ENCODE peak calls at places on chromosome 9, in seven cellular contexts. P is HTR-8/SVneo; Y is NCI-H345; L is T-helper 2 cell; A is anterior cingulate cortex; V is activated CD4-positive, CD25-positive, alpha-beta regulatory T cell treated with anti-CD3 and anti-CD28 coated beads, Interleukin-2, amount 50 U/mL, for 16 hours; J is activated naive CD8-positive, alpha-beta T cell treated with anti-CD3 and anti-CD28 coated beads, Interleukin-2, amount 50 U/mL, for 24 hours. E is an unnamed sample.

GRCh38 chr9:112489876-112490661 is 3.4 kb downstream of the KIAA1958 start:
- DNase-seq in P (no peak), Y (no peak), L (no peak), A (no peak), V (no peak), J (no peak), E (no peak)

GRCh38 chr9:35258665-35259474 is 97.1 kb downstream of the UNC13B start:
- DNase-seq in P (peak; percentile 8), Y (peak; percentile 58), L (no peak), A (peak; percentile 9), V (peak; percentile 3), J (peak; percentile 34), E (peak; percentile 81)

GRCh38 chr9:121566401-121567141 is 66.9 kb upstream of the GGTA1 start:
- DNase-seq in P (no peak), Y (no peak), L (no peak), A (peak; percentile 50), V (no peak), J (no peak), E (peak; percentile 22)

GRCh38 chr9:107504585-107505455 is 15.3 kb upstream of the KLF4 start:
- DNase-seq in P (peak; percentile 61), Y (peak; percentile 37), L (no peak), A (no peak), V (no peak), J (no peak), E (peak; percentile 73)

GRCh38 chr9:126953089-126953809 is 38.7 kb downstream of the RALGPS1 start:
- DNase-seq in P (no peak), Y (no peak), L (no peak), A (no peak), V (no peak), J (no peak), E (peak; percentile 35)

GRCh38 chr9:37929441-37929895 is 25.5 kb upstream of the SLC25A51 start:
- DNase-seq in P (no peak), Y (no peak), L (no peak), A (no peak), V (no peak), J (no peak), E (peak; percentile 52)

GRCh38 chr9:18710089-18710488 is 236.1 kb downstream of the ADAMTSL1 start:
- DNase-seq in P (no peak), Y (no peak), L (no peak), A (no peak), V (no peak), J (no peak), E (no peak)

GRCh38 chr9:91255327-91255726 is 106.4 kb downstream of the AUH start:
- DNase-seq in P (no peak), Y (no peak), L (no peak), A (no peak), V (no peak), J (no peak), E (peak; percentile 87)

E was measured in fibroblast of villous mesenchyme.